ENCODE peak calls at places on chromosomes 4 and X, in six cellular contexts. E is HepG2, P is GM12878, O is A549, S is upper lobe of left lung, N is K562. A is an unnamed sample.

GRCh38 chr4:40311811-40312346 is 23.3 kb upstream of the CHRNA9 start:
- ATAC-seq in E (no peak), S (peak; percentile 72), P (peak; percentile 2), N (peak; percentile 60), O (no peak), A (no peak)

GRCh38 chr4:74189331-74190043 is 31.6 kb downstream of the MTHFD2L start:
- ATAC-seq in P (peak; percentile 90), N (peak; percentile 67), E (peak; percentile 35), O (no peak), S (no peak), A (no peak)

GRCh38 chrX:6026980-6027379 is 201.7 kb downstream of the NLGN4X start:
- ATAC-seq in O (no peak), S (no peak), E (no peak), P (no peak), N (no peak), A (no peak)

GRCh38 chrX:112223391-112223790 is 140.8 kb upstream of the TRPC5 start:
- ATAC-seq in E (no peak), N (no peak), S (no peak), P (no peak), O (no peak), A (no peak)

GRCh38 chrX:136780241-136780640 is 491 bp downstream of the ARHGEF6 start:
- ATAC-seq in P (peak; percentile 38), S (no peak), O (no peak), E (no peak), N (peak; percentile 20), A (no peak)

GRCh38 chrX:39875834-39876625 is 221.7 kb downstream of the BCOR start:
- ATAC-seq in S (no peak), O (no peak), N (peak; percentile 72), P (no peak), E (no peak), A (no peak)

GRCh38 chr4:15378055-15378454 is 49.8 kb upstream of the C1QTNF7 start:
- ATAC-seq in O (no peak), E (no peak), N (no peak), S (no peak), P (no peak), A (peak; percentile 78)

GRCh38 chr4:7832331-7832730 is 107.3 kb downstream of the AFAP1 start:
- ATAC-seq in P (no peak), N (no peak), E (no peak), O (no peak), S (no peak), A (no peak)

GRCh38 chr4:108783666-108784463 is 21.0 kb upstream of the ETNPPL start:
- ATAC-seq in S (no peak), P (no peak), E (no peak), N (no peak), O (no peak), A (no peak)

GRCh38 chrX:135463937-135464336 is 42.2 kb downstream of the SMIM10L2A start:
- ATAC-seq in P (peak; percentile 85), N (peak; percentile 89), O (peak; percentile 47), S (no peak), E (peak; percentile 56), A (no peak)

GRCh38 chrX:94058728-94059382 is 384.8 kb downstream of the FAM133A start:
- ATAC-seq in E (peak; percentile 43), N (no peak), S (no peak), P (peak; percentile 64), O (no peak), A (no peak)

GRCh38 chr4:75686346-75686745 is 13.1 kb upstream of the G3BP2 start:
- ATAC-seq in S (no peak), O (no peak), P (no peak), N (no peak), E (no peak), A (no peak)

GRCh38 chr4:139950568-139950967 is 203.4 kb downstream of the MAML3 start:
- ATAC-seq in O (no peak), S (peak; percentile 67), N (no peak), P (peak; percentile 97), E (no peak), A (no peak)

GRCh38 chr4:73211968-73212367 is 46.6 kb downstream of the ANKRD17 start:
- ATAC-seq in E (no peak), O (no peak), P (peak; percentile 52), N (no peak), S (no peak), A (no peak)

GRCh38 chrX:153689654-153690465 is 2.1 kb downstream of the SLC6A8 start:
- ATAC-seq in N (peak; percentile 70), P (no peak), O (no peak), E (peak; percentile 44), S (no peak), A (no peak)

GRCh38 chr4:24321637-24322036 is 262.7 kb downstream of the DHX15 start:
- ATAC-seq in E (no peak), N (no peak), P (no peak), S (no peak), O (no peak), A (no peak)

GRCh38 chr4:150720973-150721518 is 139.1 kb downstream of the MAB21L2 start:
- ATAC-seq in E (no peak), O (no peak), S (no peak), P (peak; percentile 93), N (no peak), A (no peak)

GRCh38 chr4:86965019-86965976 is 30.5 kb downstream of the AFF1 start:
- ATAC-seq in E (no peak), S (no peak), N (no peak), O (no peak), P (peak; percentile 62), A (no peak)

GRCh38 chrX:124507276-124507675 is 160.9 kb downstream of the SH2D1A start:
- ATAC-seq in O (no peak), P (no peak), S (no peak), E (no peak), N (no peak), A (no peak)

DNA sequence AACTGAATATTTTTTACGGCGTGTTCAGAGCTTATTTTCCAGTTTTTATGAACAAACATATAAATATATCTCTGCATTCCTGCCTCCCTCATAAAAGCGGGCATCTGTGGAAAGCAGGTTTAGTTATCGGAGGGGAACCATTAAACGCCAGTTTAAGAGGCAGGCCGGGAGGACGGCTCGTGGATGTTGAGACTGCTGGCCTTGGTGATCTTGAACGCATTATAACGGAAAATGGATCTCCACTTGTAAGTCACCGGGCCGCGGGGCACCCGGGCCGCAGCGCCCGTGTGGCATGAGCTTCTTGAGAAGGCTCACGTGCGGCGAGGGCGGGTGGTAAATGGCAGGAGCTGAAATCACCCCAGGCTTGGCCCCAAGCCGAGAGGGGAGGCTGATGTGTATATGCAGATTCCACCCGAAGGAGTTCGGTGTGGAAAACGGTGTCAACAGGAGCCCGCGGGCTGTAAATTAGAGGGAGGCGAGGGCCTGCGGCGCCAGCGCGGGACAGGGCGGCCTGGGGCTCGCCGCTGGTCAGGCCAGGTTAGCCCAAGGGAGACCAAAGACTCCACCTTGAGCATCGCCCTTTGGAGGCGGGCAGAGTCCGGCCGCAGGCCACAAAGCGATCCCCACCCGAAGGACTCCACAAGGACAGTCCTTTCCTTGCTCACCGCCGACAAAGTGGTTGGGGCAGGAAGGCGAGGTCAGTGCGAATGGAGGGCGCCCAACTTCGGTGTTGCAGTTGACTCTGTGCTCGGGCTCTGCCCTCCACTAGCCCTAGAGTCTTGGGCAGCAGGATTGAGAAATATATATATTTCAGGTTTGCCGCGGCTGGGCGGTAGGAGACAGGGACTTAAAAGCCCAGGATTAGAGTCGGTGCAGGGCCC is 1.3 kb upstream of the HAND2 start:
- ATAC-seq in E (no peak), N (no peak), O (no peak), S (no peak), P (no peak), A (no peak)
- TF ChIP-seq CTCF in E (no peak), N (no peak), O (no peak), S (no peak), P (no peak), A (no peak)

DNA sequence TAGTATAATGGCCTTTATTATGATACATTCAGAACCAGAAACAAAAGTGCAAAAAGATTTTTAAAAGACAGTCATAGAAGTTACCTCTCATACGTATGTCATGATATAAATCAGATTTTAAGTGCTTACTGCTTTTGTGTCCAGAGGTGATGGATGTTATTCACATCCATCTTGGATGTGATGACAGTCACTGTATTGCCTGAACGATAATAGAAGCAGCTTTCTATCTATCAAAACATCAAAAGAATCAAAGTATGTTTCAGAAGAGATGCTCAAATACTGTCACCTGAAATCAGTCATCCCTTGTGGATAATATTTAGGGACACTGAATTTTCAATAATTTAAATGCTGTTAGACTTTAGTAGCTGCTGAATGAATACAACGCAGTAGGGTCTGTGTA is 26.8 kb upstream of the IL21 start:
- ATAC-seq in S (no peak), E (no peak), N (no peak), O (no peak), P (no peak), A (no peak)
- TF ChIP-seq EP300 in S (no peak), E (no peak), N (no peak), O (no peak), P (no peak), A (no peak)

GRCh38 chr4:38318737-38319455 is 345.1 kb upstream of the KLF3 start:
- ATAC-seq in P (peak; percentile 97), S (peak; percentile 97), E (peak; percentile 90), O (peak; percentile 97), N (peak; percentile 97), A (peak; percentile 97)
- H3K27ac ChIP-seq in P (peak overlapping the region; percentile 91), S (peak overlapping the region; percentile 89), E (peak overlapping the region; percentile 13), O (peak overlapping the region; percentile 78), N (peak overlapping the region; percentile 84), A (peak overlapping the region; percentile 76)

GRCh38 chrX:84339507-84340364 is 151.7 kb upstream of the RPS6KA6 start:
- ATAC-seq in O (no peak), N (no peak), E (no peak), P (peak; percentile 67), S (no peak), A (no peak)
- TF ChIP-seq CTCF in O (peak; percentile 29), N (peak; percentile 25), E (peak; percentile 5), P (peak; percentile 56), S (peak; percentile 21), A (peak; percentile 30)

DNA sequence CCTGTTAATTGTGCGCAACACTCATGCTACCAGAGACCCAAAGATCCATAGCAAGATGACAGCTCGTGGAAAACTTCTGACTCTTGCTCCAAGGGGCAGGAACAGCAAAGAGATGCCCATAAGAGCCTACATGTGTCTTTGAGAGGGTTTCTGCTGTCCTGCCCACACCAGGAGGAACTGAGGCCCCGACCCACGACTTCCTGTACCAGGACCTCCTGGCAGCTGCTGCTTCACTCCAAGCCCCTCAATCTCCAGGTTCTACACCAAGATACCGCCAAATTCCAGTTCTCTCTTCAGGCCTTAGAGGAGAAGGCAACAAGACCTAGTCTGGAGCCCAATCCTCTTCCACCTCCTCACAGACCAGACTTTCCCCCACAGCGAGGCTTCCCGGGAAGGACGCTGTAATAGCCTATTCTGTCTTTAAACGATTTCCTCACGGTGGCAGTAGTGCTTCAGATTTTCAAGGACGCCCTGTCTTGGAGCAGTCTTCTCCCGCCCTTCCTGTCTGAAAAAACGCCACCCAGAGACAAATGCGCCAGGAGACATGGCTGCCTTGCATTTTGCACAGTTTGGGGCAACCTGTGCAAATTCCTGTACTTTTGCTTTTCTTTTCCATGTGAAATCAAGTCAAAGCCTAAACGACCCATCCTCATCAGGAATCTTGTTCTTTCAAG is 230.2 kb upstream of the STK26 start:
- ATAC-seq in P (peak; percentile 77), N (no peak), E (no peak), S (peak; percentile 94), O (peak; percentile 92), A (peak; percentile 92)
- TF ChIP-seq EP300 in P (no peak), N (no peak), E (no peak), S (no peak), O (no peak), A (no peak)

DNA sequence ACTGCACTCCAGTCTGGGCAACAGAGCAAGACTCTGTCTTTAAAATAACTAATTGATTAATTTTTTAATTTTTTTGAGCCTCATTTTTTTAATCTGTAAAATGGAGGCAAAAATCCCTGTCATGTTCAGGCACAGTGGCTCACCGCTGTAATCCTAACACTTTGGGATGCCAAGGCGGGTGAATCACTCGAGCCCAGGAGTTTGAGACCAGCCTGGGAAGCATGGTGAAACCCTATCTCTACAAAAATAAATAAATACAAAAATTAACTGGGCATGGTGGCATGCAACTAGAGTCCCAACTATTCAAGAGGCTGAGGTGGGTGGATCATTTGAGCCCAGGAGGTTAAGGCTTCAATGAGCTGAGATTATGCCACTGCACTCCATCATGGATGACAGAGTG is 15.4 kb downstream of the AMTN start:
- ATAC-seq in S (no peak), N (no peak), P (no peak), O (no peak), E (no peak), A (no peak)
- H3K27ac ChIP-seq in S (no peak overlapping the region), N (no peak overlapping the region), P (no peak overlapping the region), O (no peak overlapping the region), E (no peak overlapping the region), A (no peak overlapping the region)

A was measured in gastroesophageal sphincter.